ENCODE peak calls at places on chromosomes 12 and 14, in five cellular contexts. X, V, K, Z and B are unnamed samples.

GRCh38 chr12:127295630-127296029 is 971.3 kb upstream of the TMEM132C start:
- DNase-seq in K (no peak), Z (no peak), X (no peak), V (no peak), B (no peak)

GRCh38 chr14:104086661-104087461 is 1.4 kb downstream of the ASPG start:
- DNase-seq in X (no peak), K (no peak), V (no peak), Z (no peak), B (no peak)

GRCh38 chr12:26567126-26567525 is 265.9 kb downstream of the ITPR2 start:
- DNase-seq in Z (no peak), V (no peak), K (no peak), X (no peak), B (no peak)

GRCh38 chr12:21561158-21561557 is 35.1 kb downstream of the SPX start:
- DNase-seq in X (no peak), K (no peak), Z (no peak), V (no peak), B (no peak)

GRCh38 chr12:50005150-50005549 is 20.1 kb downstream of the RACGAP1 start:
- DNase-seq in K (no peak), X (no peak), Z (no peak), V (no peak), B (no peak)

GRCh38 chr12:64392221-64392620 is 1.7 kb upstream of the C12orf56 start:
- DNase-seq in V (peak), Z (no peak), K (no peak), X (peak), B (no peak)

GRCh38 chr12:98998697-98999299 is 353.7 kb downstream of the APAF1 start:
- DNase-seq in Z (no peak), X (peak), K (peak), V (peak), B (no peak)

GRCh38 chr12:25583545-25583944 is 30.5 kb upstream of the LMNTD1 start:
- DNase-seq in X (no peak), V (no peak), K (peak), Z (peak), B (no peak)

GRCh38 chr12:127381043-127381668 is 885.8 kb upstream of the TMEM132C start:
- DNase-seq in V (peak), Z (peak), K (peak), X (peak), B (no peak)

GRCh38 chr14:37036669-37037341 is 135.6 kb downstream of the SLC25A21 start:
- DNase-seq in V (no peak), Z (no peak), K (no peak), X (peak), B (no peak)

GRCh38 chr12:29719381-29719780 is 64.4 kb downstream of the TMTC1 start:
- DNase-seq in X (no peak), K (no peak), Z (no peak), V (no peak), B (no peak)

GRCh38 chr12:3202734-3203446 is 125.7 kb downstream of the TSPAN9 start:
- DNase-seq in V (peak), K (no peak), Z (no peak), X (peak), B (peak)

GRCh38 chr12:123942911-123943648 is 29.6 kb downstream of the CCDC92 start:
- DNase-seq in K (no peak), Z (no peak), X (no peak), V (no peak), B (no peak)

GRCh38 chr12:69027411-69027811 is 94.4 kb upstream of the CPM start:
- DNase-seq in X (peak), Z (no peak), V (no peak), K (no peak), B (no peak)

GRCh38 chr12:94644622-94645021 is 5.7 kb downstream of the TMCC3 start:
- DNase-seq in Z (no peak), K (no peak), X (peak), V (no peak), B (no peak)

GRCh38 chr12:52452101-52452500 is at the start of gene KRT6B:
- DNase-seq in Z (no peak), K (no peak), V (no peak), X (no peak), B (no peak)

GRCh38 chr12:63945777-63946176 is 101.3 kb downstream of the SRGAP1 start:
- DNase-seq in X (no peak), Z (no peak), K (no peak), V (no peak), B (no peak)

GRCh38 chr12:124650912-124651311 is 83.5 kb upstream of the NCOR2 start:
- DNase-seq in Z (no peak), V (no peak), K (no peak), X (no peak), B (no peak)

GRCh38 chr12:11771356-11771755 is 121.9 kb downstream of the ETV6 start:
- DNase-seq in K (no peak), V (no peak), Z (no peak), X (peak), B (no peak)

GRCh38 chr14:44962573-44963528 is 861 bp downstream of the TOGARAM1 start:
- DNase-seq in K (no peak), V (peak), X (peak), Z (no peak), B (no peak)

GRCh38 chr14:73344304-73344703 is 107.0 kb downstream of the PAPLN start:
- DNase-seq in X (peak), Z (no peak), V (no peak), K (no peak), B (no peak)

DNA sequence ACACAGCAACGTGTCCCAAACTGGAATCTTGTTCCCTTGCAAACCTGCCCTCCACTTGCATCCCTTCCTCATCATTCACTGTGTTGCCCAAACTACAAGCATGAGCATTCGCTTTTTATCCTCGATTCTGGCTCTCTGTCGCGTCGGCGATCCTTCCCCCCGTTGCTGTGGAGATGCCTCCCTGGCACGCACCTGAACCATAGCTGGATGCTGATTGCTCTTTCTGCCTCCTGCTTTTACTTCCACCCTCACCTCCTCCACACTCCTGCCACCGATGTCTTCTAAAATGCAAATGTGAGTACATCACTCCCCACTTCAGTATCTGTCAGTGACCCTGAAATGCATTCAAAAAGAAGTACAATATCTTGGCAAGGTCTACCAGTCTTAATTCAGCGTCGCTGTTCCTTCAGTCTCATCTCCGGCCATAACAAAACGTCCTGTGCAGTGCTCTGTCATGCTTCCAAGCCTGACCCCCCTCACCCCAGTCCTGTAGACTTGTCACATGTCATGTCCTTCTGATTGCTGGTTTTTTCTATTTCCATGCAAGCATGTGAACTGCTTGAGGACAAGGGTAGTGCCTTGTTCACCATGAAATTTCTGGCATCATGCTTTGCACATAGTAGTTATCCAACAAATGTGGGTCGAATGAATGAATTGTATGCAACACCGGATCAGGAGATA is 2.5 kb upstream of the PPP2R5C start:
- DNase-seq in V (no peak), X (no peak), K (no peak), Z (no peak), B (no peak)
- H2AFZ ChIP-seq in V (no peak), X (no peak), K (no peak), Z (no peak), B (no peak)

GRCh38 chr12:60259241-60259640 is 663.4 kb downstream of the SLC16A7 start:
- DNase-seq in V (no peak), K (no peak), X (no peak), Z (no peak), B (no peak)

GRCh38 chr12:60255044-60255443 is 659.2 kb downstream of the SLC16A7 start:
- DNase-seq in V (no peak), Z (no peak), X (no peak), K (no peak), B (no peak)

GRCh38 chr12:60262378-60262777 is 666.5 kb downstream of the SLC16A7 start:
- DNase-seq in Z (no peak), K (no peak), X (no peak), V (no peak), B (no peak)

GRCh38 chr12:60257063-60257462 is 661.2 kb downstream of the SLC16A7 start:
- DNase-seq in X (peak), K (peak), V (no peak), Z (no peak), B (no peak)
- H2AFZ ChIP-seq in X (peak), K (peak), V (no peak), Z (no peak), B (no peak)

DNA sequence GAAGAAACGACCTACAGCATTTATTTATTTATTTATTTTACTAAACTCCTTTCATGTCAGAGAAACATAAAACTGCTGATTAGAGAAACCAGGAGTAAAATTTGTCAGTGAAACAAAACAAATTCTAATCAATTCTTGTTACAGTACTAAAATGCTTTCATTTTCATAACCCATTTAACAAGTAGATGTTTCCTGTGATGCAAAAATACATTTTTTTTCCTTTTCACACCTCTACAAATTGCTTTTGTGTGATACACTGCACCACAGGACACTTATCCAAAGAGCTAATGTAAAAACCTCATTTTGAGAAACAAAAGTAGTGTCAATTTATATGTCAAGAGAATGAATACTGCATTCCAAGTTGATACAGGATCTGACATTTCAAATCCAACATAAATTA is 155.1 kb downstream of the SYT1 start:
- DNase-seq in X (no peak), Z (no peak), V (no peak), K (no peak), B (no peak)
- H2AFZ ChIP-seq in X (no peak), Z (no peak), V (no peak), K (no peak), B (no peak)

GRCh38 chr12:131803995-131804521 is 24.1 kb upstream of the MMP17 start:
- DNase-seq in V (no peak), K (no peak), Z (no peak), X (peak), B (no peak)
- H2AFZ ChIP-seq in V (no peak), K (no peak), Z (no peak), X (peak), B (no peak)

GRCh38 chr14:58738189-58738836 is 100.6 kb downstream of the DACT1 start:
- DNase-seq in V (no peak), Z (no peak), K (no peak), X (peak), B (no peak)

GRCh38 chr14:58738876-58739275 is 101.1 kb downstream of the DACT1 start:
- DNase-seq in X (peak), K (no peak), V (no peak), Z (no peak), B (no peak)

GRCh38 chr14:58739674-58740073 is 101.9 kb downstream of the DACT1 start:
- DNase-seq in Z (no peak), V (no peak), K (no peak), X (no peak), B (no peak)

GRCh38 chr14:58737511-58737910 is 99.7 kb downstream of the DACT1 start:
- DNase-seq in K (no peak), X (peak), V (no peak), Z (no peak), B (no peak)

GRCh38 chr14:58740584-58740983 is 102.8 kb downstream of the DACT1 start:
- DNase-seq in V (no peak), Z (no peak), K (no peak), X (no peak), B (no peak)
- H2AFZ ChIP-seq in V (no peak), Z (no peak), K (no peak), X (no peak), B (no peak)

DNA sequence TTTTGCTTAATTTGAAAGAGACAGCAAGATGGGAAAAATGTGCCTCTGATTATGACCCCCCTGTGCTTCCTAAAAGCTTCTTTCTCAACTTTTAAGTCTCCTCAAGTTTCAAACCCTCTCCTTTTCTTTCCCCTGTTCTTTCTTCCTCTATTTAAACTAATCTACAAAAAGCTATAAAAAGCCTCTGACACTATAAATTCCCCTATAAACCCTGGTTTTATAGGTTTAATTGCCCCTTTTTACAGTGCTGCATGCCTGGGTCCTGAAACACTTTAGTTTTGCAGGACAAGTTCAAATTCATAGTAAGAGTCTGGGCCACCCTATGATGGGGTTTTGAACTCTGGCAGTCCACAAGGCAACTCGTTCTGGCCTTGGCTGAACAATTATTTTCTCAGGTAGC is 510.9 kb upstream of the TBX3 start:
- DNase-seq in V (no peak), X (no peak), K (no peak), Z (no peak), B (no peak)
- H2AFZ ChIP-seq in V (no peak), X (no peak), K (no peak), Z (no peak), B (no peak)